ENCODE peak calls at places on chromosomes 16 and 17, in six cellular contexts. C, V, L, O, Y and D are unnamed samples.

GRCh38 chr17:44170499-44171201 is at the start of gene ASB16:
- DNase-seq in Y (no peak), C (no peak), L (no peak), O (no peak), V (no peak), D (no peak)

GRCh38 chr16:51426276-51426675 is 275.2 kb upstream of the SALL1 start:
- DNase-seq in C (no peak), Y (no peak), O (no peak), V (no peak), L (no peak), D (no peak)

GRCh38 chr16:50386139-50386538 is 17.4 kb upstream of the BRD7 start:
- DNase-seq in V (peak), O (no peak), C (no peak), Y (no peak), L (no peak), D (peak)

GRCh38 chr17:82779541-82779940 is 27.7 kb downstream of the TBCD start:
- DNase-seq in V (no peak), Y (no peak), L (no peak), C (no peak), O (no peak), D (no peak)

GRCh38 chr16:88298882-88299745 is 83.6 kb upstream of the ZNF469 start:
- DNase-seq in C (no peak), V (no peak), L (peak), Y (no peak), O (no peak), D (no peak)

GRCh38 chr16:54655171-54655590 is 275.5 kb upstream of the IRX5 start:
- DNase-seq in C (no peak), L (peak), V (no peak), Y (no peak), O (no peak), D (no peak)

GRCh38 chr16:483351-484075 is 44.0 kb upstream of the CAPN15 start:
- DNase-seq in V (no peak), O (no peak), C (no peak), Y (no peak), L (no peak), D (no peak)

GRCh38 chr17:34644941-34645550 is 65.7 kb downstream of the TMEM132E start:
- DNase-seq in O (no peak), C (no peak), Y (no peak), L (no peak), V (no peak), D (no peak)

GRCh38 chr17:35094902-35095301 is 24.8 kb downstream of the RAD51D start:
- DNase-seq in Y (no peak), V (no peak), L (peak), O (peak), C (no peak), D (peak)

GRCh38 chr16:25141648-25142047 is 30.1 kb downstream of the LCMT1 start:
- DNase-seq in Y (no peak), L (no peak), C (no peak), V (no peak), O (no peak), D (no peak)

GRCh38 chr17:72591500-72592241 is 470.9 kb downstream of the SOX9 start:
- DNase-seq in L (no peak), V (no peak), O (peak), C (no peak), Y (no peak), D (no peak)

GRCh38 chr17:64418506-64419339 is 28.1 kb upstream of the PECAM1 start:
- DNase-seq in Y (no peak), V (peak), O (peak), L (peak), C (peak), D (peak)

GRCh38 chr16:78210305-78210704 is 110.9 kb downstream of the WWOX start:
- DNase-seq in V (no peak), Y (no peak), L (no peak), O (no peak), C (no peak), D (peak)
- TF ChIP-seq MYC in V (no peak), Y (no peak), L (no peak), O (no peak), C (no peak), D (no peak)

GRCh38 chr16:81938331-81939163 is 72.7 kb downstream of the SDR42E1 start:
- DNase-seq in Y (no peak), V (no peak), L (no peak), O (no peak), C (no peak), D (no peak)

GRCh38 chr16:81937305-81938038 is 73.8 kb downstream of the SDR42E1 start:
- DNase-seq in L (no peak), O (no peak), Y (no peak), V (no peak), C (no peak), D (no peak)

GRCh38 chr16:81939164-81940067 is 71.9 kb downstream of the SDR42E1 start:
- DNase-seq in Y (no peak), C (no peak), O (no peak), V (no peak), L (peak), D (peak)

GRCh38 chr16:81945665-81946064 is 65.6 kb downstream of the SDR42E1 start:
- DNase-seq in V (no peak), O (no peak), Y (no peak), C (no peak), L (no peak), D (no peak)

DNA sequence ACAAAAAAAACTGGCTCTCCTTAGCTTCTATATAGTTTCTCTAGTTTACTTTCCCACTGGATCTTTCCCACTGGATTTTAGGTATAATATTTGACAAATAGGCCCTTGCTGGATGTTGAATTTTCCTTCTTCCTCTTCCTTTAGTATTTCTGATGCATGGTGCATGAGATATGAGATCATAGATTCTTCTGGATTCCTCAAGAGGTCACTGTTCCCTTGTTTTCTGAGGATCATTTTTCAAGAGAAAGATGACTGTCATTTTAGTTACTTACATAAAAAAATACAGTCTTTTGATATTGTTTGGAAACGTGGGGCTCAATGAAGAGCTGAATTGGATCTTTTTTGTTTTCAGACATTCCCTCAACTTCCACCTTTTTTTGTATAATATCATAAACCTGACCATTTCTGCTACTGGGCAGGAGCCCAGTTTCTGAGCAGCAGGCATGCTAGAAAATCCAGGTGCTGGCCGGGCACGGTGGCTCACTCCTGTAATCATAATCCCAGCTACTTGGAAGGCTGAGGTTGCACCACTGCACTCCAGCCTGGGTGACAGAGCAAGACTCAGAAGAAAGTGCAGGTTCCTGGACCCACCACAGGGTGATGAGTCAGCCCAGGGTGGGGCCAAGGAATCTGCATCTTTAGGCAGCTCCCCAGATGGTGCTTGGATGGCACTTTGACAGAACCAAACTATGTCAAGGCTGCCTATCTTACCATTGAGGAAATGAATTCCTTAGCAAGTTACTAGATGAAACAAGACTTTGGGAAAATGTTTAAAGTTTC is 70.3 kb downstream of the SDR42E1 start:
- DNase-seq in Y (no peak), V (peak), L (peak), O (peak), C (peak), D (peak)
- TF ChIP-seq MYC in Y (no peak), V (no peak), L (no peak), O (no peak), C (no peak), D (no peak)

DNA sequence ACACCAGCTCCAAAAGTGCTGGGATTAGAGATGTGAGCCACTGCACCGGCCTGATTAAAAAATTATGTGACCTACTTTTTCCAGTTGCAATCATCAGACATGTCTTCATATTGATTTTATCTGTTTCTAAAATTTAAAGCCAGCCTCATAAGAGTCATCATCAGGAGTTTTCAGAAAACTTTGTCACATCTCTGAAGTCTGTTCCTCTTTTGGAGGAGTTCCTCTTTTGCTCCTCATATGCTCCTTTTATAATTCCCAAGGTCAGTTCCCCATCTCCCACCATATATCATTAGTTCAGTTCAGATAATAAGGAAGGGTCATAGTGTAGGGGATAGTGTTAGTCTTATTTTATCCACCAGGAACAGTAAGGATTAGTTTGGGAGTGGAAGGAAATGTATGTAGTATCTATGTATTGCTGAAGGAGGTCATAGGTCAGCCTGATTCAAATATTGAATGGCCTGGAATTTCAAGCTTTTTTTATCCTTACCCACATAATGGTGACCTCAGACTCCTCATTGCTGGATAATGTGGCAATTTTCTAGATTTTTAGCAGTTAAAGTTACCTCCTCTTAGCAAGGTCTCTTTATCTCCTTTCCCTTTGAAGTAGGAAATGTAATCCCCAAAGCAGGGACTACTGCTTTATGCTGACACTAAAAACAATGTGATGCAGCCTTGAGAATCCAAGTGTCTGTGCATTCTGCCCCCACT is 13.8 kb upstream of the DUSP14 start:
- DNase-seq in C (no peak), L (peak), O (no peak), V (no peak), Y (no peak), D (peak)
- TF ChIP-seq MYC in C (no peak), L (no peak), O (no peak), V (no peak), Y (no peak), D (no peak)

GRCh38 chr17:76926237-76926866 is 58.1 kb downstream of the MGAT5B start:
- DNase-seq in O (no peak), Y (no peak), V (no peak), L (no peak), C (no peak), D (no peak)
- TF ChIP-seq MYC in O (no peak), Y (no peak), V (no peak), L (no peak), C (no peak), D (no peak)

GRCh38 chr16:70522216-70523000 is 946 bp downstream of the COG4 start:
- DNase-seq in O (no peak), L (no peak), C (no peak), Y (no peak), V (no peak), D (peak)
- TF ChIP-seq MYC in O (no peak), L (no peak), C (no peak), Y (no peak), V (no peak), D (no peak)

GRCh38 chr16:89507219-89507833 is 877 bp upstream of the SPG7 start:
- DNase-seq in Y (no peak), O (no peak), C (no peak), L (no peak), V (no peak), D (no peak)

GRCh38 chr16:89506113-89506504 is 2.1 kb upstream of the SPG7 start:
- DNase-seq in V (no peak), Y (no peak), O (no peak), C (no peak), L (no peak), D (no peak)

GRCh38 chr16:89506791-89507191 is 1.4 kb upstream of the SPG7 start:
- DNase-seq in L (no peak), C (no peak), V (peak), O (no peak), Y (no peak), D (peak)

GRCh38 chr16:89504061-89504460 is 4.1 kb upstream of the SPG7 start:
- DNase-seq in L (no peak), Y (no peak), V (no peak), C (no peak), O (no peak), D (no peak)

DNA sequence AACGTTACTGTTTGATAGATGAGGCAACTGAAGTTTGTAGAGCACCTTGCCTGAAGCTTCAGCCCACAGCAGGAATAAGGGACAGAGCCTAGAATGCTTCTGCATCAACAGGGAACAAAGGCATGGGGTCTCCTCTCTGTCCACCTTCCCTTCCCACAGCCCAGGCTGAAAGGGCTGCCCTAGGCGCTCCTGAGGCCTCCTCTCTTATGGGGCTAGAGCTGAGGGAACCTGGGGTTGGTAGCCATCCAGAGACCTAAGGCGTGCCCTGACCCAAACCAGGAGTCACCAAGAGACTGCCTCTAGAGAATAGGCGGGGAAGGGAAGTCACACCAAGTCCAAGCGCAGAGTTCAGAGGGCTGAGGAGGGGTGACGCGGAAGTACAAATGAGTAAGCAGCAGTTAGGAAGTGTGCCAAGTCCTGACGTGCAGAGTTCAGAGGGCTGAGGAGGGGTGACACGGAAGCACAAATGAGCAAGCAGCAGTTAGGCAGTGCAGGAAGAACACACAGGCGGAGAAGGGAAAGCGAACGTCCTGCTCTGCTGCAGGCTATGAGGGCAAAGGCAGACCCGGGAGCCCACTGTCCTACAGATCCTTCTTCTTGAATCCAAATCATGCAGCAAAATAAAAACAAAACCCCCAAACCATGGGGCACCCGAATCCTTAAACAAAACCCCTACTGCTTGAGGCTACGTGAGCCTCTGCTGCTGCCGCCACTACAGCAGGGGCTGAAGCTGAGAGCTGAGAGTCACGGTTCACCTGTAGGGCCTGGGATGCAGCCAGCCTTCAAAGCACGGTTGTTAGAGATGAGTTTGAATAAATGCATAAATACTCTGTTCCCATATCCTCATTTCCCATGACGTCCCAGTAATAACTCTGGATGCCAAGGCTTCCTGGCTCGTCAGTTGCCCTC is 2.7 kb upstream of the SPG7 start:
- DNase-seq in O (peak), C (peak), Y (peak), L (peak), V (peak), D (peak)
- TF ChIP-seq MYC in O (peak), C (no peak), Y (no peak), L (peak), V (peak), D (peak)

GRCh38 chr16:31132979-31133599 is 2.4 kb downstream of the PRSS8 start:
- DNase-seq in L (no peak), O (no peak), Y (no peak), V (no peak), C (no peak), D (no peak)

GRCh38 chr16:31132303-31132978 is 3.1 kb downstream of the PRSS8 start:
- DNase-seq in Y (no peak), C (no peak), L (no peak), V (no peak), O (no peak), D (no peak)

GRCh38 chr16:31134625-31135534 is 647 bp downstream of the PRSS8 start:
- DNase-seq in O (no peak), C (no peak), L (no peak), V (no peak), Y (no peak), D (peak)

GRCh38 chr16:31135535-31136286 is at the start of gene PRSS8:
- DNase-seq in L (no peak), Y (no peak), C (no peak), O (no peak), V (peak), D (no peak)

GRCh38 chr16:31134091-31134571 is 1.4 kb downstream of the PRSS8 start:
- DNase-seq in C (no peak), O (no peak), V (peak), Y (no peak), L (no peak), D (peak)
- TF ChIP-seq MYC in C (no peak), O (no peak), V (no peak), Y (no peak), L (no peak), D (no peak)

GRCh38 chr17:69093279-69093789 is 32.6 kb upstream of the ABCA9 start:
- DNase-seq in Y (no peak), C (no peak), O (no peak), L (peak), V (peak), D (peak)
- TF ChIP-seq MYC in Y (no peak), C (no peak), O (no peak), L (no peak), V (peak), D (no peak)